ENCODE peak calls at places on chromosome 3, in four cellular contexts. One of them, this sample, is unnamed.
A peak's percentile ranks its signal among the peaks of the same experiment; 100 is the strongest.

GRCh38 chr3:183148056-183148455 is 14.5 kb downstream of the LAMP3 start:
- DNase-seq in IMR-90: peak; percentile 66
- DNase-seq in GM23338: no peak
- DNase-seq in stomach: no peak
- DNase-seq in this sample: no peak

GRCh38 chr3:8938021-8938420 is 25.3 kb downstream of the RAD18 start:
- DNase-seq in stomach: no peak
- DNase-seq in GM23338: peak; percentile 39
- DNase-seq in IMR-90: peak; percentile 59
- DNase-seq in this sample: no peak

GRCh38 chr3:185561374-185561943 is 9.1 kb upstream of the LIPH start:
- DNase-seq in stomach: peak; percentile 60
- DNase-seq in IMR-90: no peak
- DNase-seq in GM23338: peak; percentile 19
- DNase-seq in this sample: no peak

GRCh38 chr3:74537164-74537563 is 77.3 kb downstream of the CNTN3 start:
- DNase-seq in GM23338: no peak
- DNase-seq in IMR-90: peak; percentile 80
- DNase-seq in stomach: no peak
- DNase-seq in this sample: no peak

GRCh38 chr3:161559177-161559998 is 62.8 kb downstream of the OTOL1 start:
- DNase-seq in IMR-90: peak; percentile 9
- DNase-seq in stomach: no peak
- DNase-seq in GM23338: peak; percentile 73
- DNase-seq in this sample: no peak

GRCh38 chr3:49721861-49722781 is 1.6 kb downstream of the GMPPB start:
- DNase-seq in GM23338: no peak
- DNase-seq in stomach: no peak
- DNase-seq in IMR-90: no peak
- DNase-seq in this sample: peak; percentile 47

GRCh38 chr3:108755686-108756085 is 1.5 kb downstream of the RETNLB start:
- DNase-seq in stomach: no peak
- DNase-seq in GM23338: no peak
- DNase-seq in IMR-90: no peak
- DNase-seq in this sample: no peak

GRCh38 chr3:42914771-42915515 is 9.0 kb downstream of the ZNF662 start:
- DNase-seq in IMR-90: no peak
- DNase-seq in stomach: no peak
- DNase-seq in GM23338: peak; percentile 46
- DNase-seq in this sample: no peak

GRCh38 chr3:79820089-79820488 is 52.3 kb upstream of the ROBO1 start:
- DNase-seq in GM23338: no peak
- DNase-seq in stomach: no peak
- DNase-seq in IMR-90: no peak
- DNase-seq in this sample: no peak

GRCh38 chr3:106329505-106329904 is 460.7 kb upstream of the CBLB start:
- DNase-seq in IMR-90: peak; percentile 62
- DNase-seq in GM23338: no peak
- DNase-seq in stomach: no peak
- DNase-seq in this sample: no peak

GRCh38 chr3:193884011-193884410 is 251.9 kb upstream of the HES1 start:
- DNase-seq in stomach: no peak
- DNase-seq in GM23338: no peak
- DNase-seq in IMR-90: no peak
- DNase-seq in this sample: no peak

GRCh38 chr3:27669505-27670085 is 52.5 kb downstream of the EOMES start:
- DNase-seq in IMR-90: no peak
- DNase-seq in GM23338: no peak
- DNase-seq in stomach: no peak
- DNase-seq in this sample: no peak

GRCh38 chr3:27670619-27671018 is 51.5 kb downstream of the EOMES start:
- DNase-seq in stomach: no peak
- DNase-seq in GM23338: no peak
- DNase-seq in IMR-90: no peak
- DNase-seq in this sample: no peak

GRCh38 chr3:27666708-27667107 is 55.4 kb downstream of the EOMES start:
- DNase-seq in IMR-90: peak; percentile 80
- DNase-seq in stomach: no peak
- DNase-seq in GM23338: peak; percentile 93
- DNase-seq in this sample: no peak

GRCh38 chr3:27667751-27668150 is 54.4 kb downstream of the EOMES start:
- DNase-seq in stomach: no peak
- DNase-seq in GM23338: no peak
- DNase-seq in IMR-90: no peak
- DNase-seq in this sample: no peak

DNA sequence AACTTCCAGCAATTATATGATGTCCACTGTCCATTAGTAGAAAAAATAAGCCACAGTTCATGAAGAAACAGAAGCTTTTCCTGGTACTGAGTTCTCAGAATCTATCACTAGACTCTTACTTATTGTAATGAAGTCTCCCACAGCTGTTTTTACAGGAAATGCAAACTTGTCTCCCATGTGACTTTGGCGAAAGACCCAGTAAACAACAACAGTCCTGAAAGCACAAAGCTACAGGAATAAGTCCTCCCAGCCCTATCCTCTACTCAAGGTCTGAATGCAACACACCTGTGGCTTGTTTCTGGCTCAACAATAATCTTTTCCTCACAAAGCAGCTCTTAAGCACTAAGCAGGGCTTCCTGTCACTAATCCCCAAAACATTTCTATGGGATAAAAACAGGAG is 55.8 kb downstream of the EOMES start:
- DNase-seq in GM23338: peak; percentile 77
- DNase-seq in stomach: no peak
- DNase-seq in IMR-90: no peak
- DNase-seq in this sample: no peak
- H3K4me3 ChIP-seq in GM23338: peak overlapping the region; percentile 11
- H3K4me3 ChIP-seq in stomach: no peak overlapping the region
- H3K4me3 ChIP-seq in IMR-90: no peak overlapping the region
- H3K4me3 ChIP-seq in this sample: no peak overlapping the region

DNA sequence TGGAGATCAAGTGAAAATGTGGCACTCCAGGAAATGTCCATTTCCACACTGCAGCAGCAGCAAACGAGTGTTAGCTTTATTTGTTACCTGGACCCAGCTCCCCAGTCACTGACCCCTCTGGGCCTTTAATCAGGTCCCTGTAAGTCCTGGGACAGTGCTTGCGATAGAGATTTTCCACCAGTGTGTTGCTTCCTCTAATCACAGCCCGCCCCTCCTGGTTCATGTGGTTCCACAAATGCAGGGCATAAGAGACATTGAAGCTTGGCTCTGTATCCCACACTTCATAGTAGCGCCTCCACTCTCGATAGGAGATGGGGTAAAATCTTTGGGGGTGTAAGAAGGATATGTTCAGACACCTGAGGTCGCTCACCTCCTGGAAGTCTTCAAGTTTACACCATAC is 8.0 kb downstream of the A4GNT start:
- DNase-seq in stomach: no peak
- DNase-seq in GM23338: no peak
- DNase-seq in IMR-90: no peak
- DNase-seq in this sample: no peak
- H3K4me1 ChIP-seq in stomach: peaks cover 12% of the 10 kb centered on the region
- H3K4me1 ChIP-seq in GM23338: no peaks in the 10 kb centered on the region
- H3K4me1 ChIP-seq in IMR-90: peaks cover 11% of the 10 kb centered on the region
- H3K4me1 ChIP-seq in this sample: no peaks in the 10 kb centered on the region

GRCh38 chr3:17749281-17749680 is 6.8 kb upstream of the TBC1D5 start:
- DNase-seq in GM23338: no peak
- DNase-seq in stomach: no peak
- DNase-seq in IMR-90: no peak
- DNase-seq in this sample: no peak

GRCh38 chr3:17752441-17752840 is 10.0 kb upstream of the TBC1D5 start:
- DNase-seq in GM23338: no peak
- DNase-seq in IMR-90: no peak
- DNase-seq in stomach: no peak
- DNase-seq in this sample: no peak

GRCh38 chr3:17747890-17748247 is 5.4 kb upstream of the TBC1D5 start:
- DNase-seq in stomach: no peak
- DNase-seq in IMR-90: no peak
- DNase-seq in GM23338: no peak
- DNase-seq in this sample: no peak

GRCh38 chr3:17747184-17747889 is 4.9 kb upstream of the TBC1D5 start:
- DNase-seq in IMR-90: no peak
- DNase-seq in stomach: no peak
- DNase-seq in GM23338: no peak
- DNase-seq in this sample: no peak

GRCh38 chr3:17749705-17750293 is 7.4 kb upstream of the TBC1D5 start:
- DNase-seq in GM23338: no peak
- DNase-seq in IMR-90: no peak
- DNase-seq in stomach: no peak
- DNase-seq in this sample: no peak
- H3K4me3 ChIP-seq in GM23338: no peak overlapping the region
- H3K4me3 ChIP-seq in IMR-90: no peak overlapping the region
- H3K4me3 ChIP-seq in stomach: no peak overlapping the region
- H3K4me3 ChIP-seq in this sample: no peak overlapping the region

DNA sequence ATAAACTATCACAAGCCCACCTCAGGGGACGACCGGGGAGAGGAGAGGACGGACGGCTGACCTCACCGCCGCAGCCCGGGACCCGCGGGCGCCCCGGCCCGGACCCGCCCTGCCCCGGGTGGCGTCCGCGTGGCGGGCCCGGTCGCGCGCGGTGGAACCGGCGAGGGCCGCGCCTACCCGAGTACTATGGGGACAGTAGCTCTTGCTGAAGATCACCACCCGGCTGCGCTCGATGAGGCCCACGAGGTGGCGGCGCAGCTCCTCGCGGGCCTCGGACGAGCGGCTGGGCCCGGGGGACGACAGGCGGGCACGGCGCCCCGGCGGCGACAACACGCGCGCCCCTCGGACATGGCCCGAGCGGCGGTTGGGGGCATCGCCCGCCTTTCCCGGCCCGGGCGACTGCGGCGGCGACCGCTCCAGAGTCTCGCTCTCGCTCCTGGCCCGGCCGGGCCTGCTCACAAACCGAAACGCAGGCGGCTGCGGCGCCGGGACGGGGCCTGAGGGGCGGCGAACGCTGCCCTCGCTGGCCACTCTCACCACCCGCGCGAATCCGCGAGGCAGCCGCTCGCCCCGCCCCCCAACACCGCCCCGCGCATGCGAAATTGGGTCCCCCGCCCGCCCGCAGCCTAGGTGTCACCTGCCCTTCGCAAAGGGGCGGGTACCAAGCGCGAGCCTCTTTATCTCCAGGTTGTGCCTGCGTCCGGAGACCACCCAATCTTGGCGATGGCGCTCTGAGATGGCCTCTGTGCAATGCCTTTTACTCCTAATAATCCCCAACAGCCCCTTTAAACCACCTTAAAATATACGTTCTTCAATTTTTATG is at the start of gene TXNRD3:
- DNase-seq in stomach: peak; percentile 89
- DNase-seq in IMR-90: peak; percentile 49
- DNase-seq in GM23338: peak; percentile 78
- DNase-seq in this sample: peak; percentile 86
- H3K4me1 ChIP-seq in stomach: peaks cover 4% of the 10 kb centered on the region
- H3K4me1 ChIP-seq in IMR-90: no peaks in the 10 kb centered on the region
- H3K4me1 ChIP-seq in GM23338: no peaks in the 10 kb centered on the region
- H3K4me1 ChIP-seq in this sample: no peaks in the 10 kb centered on the region

GRCh38 chr3:114380233-114380645 is 86.4 kb downstream of the TIGIT start:
- DNase-seq in stomach: peak; percentile 29
- DNase-seq in IMR-90: peak; percentile 92
- DNase-seq in GM23338: no peak
- DNase-seq in this sample: peak; percentile 56

GRCh38 chr3:114379266-114379665 is 85.4 kb downstream of the TIGIT start:
- DNase-seq in IMR-90: peak; percentile 13
- DNase-seq in stomach: no peak
- DNase-seq in GM23338: no peak
- DNase-seq in this sample: no peak

GRCh38 chr3:114389156-114389555 is 95.3 kb downstream of the TIGIT start:
- DNase-seq in IMR-90: no peak
- DNase-seq in stomach: no peak
- DNase-seq in GM23338: no peak
- DNase-seq in this sample: no peak

GRCh38 chr3:114383875-114384557 is 90.2 kb downstream of the TIGIT start:
- DNase-seq in GM23338: peak; percentile 89
- DNase-seq in IMR-90: peak; percentile 81
- DNase-seq in stomach: peak; percentile 78
- DNase-seq in this sample: peak; percentile 70

GRCh38 chr3:114384558-114384903 is 90.7 kb downstream of the TIGIT start:
- DNase-seq in IMR-90: no peak
- DNase-seq in stomach: no peak
- DNase-seq in GM23338: no peak
- DNase-seq in this sample: no peak
- H3K4me3 ChIP-seq in IMR-90: no peak overlapping the region
- H3K4me3 ChIP-seq in stomach: peak overlapping the region; percentile 39
- H3K4me3 ChIP-seq in GM23338: no peak overlapping the region
- H3K4me3 ChIP-seq in this sample: peak overlapping the region; percentile 35

GRCh38 chr3:170738756-170739155 is 131.2 kb downstream of the RPL22L1 start:
- DNase-seq in stomach: no peak
- DNase-seq in GM23338: no peak
- DNase-seq in IMR-90: no peak
- DNase-seq in this sample: no peak

GRCh38 chr3:170740726-170741591 is 129.0 kb downstream of the RPL22L1 start:
- DNase-seq in stomach: no peak
- DNase-seq in IMR-90: peak; percentile 72
- DNase-seq in GM23338: no peak
- DNase-seq in this sample: peak; percentile 64

GRCh38 chr3:170739410-170739809 is 130.6 kb downstream of the RPL22L1 start:
- DNase-seq in IMR-90: no peak
- DNase-seq in stomach: no peak
- DNase-seq in GM23338: no peak
- DNase-seq in this sample: no peak

GRCh38 chr3:170741756-170742530 is 128.1 kb downstream of the RPL22L1 start:
- DNase-seq in IMR-90: no peak
- DNase-seq in GM23338: no peak
- DNase-seq in stomach: no peak
- DNase-seq in this sample: no peak

GRCh38 chr3:170740285-170740684 is 129.7 kb downstream of the RPL22L1 start:
- DNase-seq in stomach: no peak
- DNase-seq in GM23338: no peak
- DNase-seq in IMR-90: no peak
- DNase-seq in this sample: no peak
- H3K4me1 ChIP-seq in stomach: no peaks in the 10 kb centered on the region
- H3K4me1 ChIP-seq in GM23338: no peaks in the 10 kb centered on the region
- H3K4me1 ChIP-seq in IMR-90: peaks cover 20% of the 10 kb centered on the region
- H3K4me1 ChIP-seq in this sample: no peaks in the 10 kb centered on the region

DNA sequence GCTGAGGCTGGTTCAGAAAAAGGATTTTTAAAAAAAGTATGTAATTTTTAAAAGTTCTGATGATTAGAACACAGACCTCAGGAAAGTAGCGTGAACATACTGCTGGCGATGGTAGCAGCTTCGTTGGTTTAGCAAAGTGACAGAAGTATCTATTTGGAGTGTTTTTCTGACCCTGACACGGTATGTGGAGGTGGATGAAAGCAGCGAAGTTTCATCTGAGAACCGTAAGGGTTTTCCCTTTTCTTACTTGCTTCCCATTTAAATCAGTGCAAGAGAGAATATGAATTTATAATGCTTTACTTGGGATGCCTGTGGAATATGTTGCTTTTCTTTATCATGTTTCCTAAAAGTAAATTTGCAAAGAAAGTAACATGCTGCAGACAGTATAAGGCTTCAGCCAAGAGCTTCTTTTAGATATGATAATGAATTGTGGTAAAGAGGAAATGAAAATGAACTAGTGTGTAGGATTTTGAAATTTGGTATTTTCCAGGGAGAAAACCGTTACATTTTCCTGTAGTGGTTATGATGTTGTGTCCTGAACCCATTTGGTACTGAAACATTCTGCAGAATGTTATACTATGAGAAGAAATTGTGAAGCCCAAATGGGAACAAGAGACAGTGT is 3.9 kb downstream of the CHST2 start:
- DNase-seq in GM23338: no peak
- DNase-seq in IMR-90: no peak
- DNase-seq in stomach: no peak
- DNase-seq in this sample: no peak
- H3K4me3 ChIP-seq in GM23338: no peak overlapping the region
- H3K4me3 ChIP-seq in IMR-90: no peak overlapping the region
- H3K4me3 ChIP-seq in stomach: no peak overlapping the region
- H3K4me3 ChIP-seq in this sample: no peak overlapping the region

This sample was measured in Peyer's patch.